ENCODE peak calls at places on chromosome 18, in nine cellular contexts. Z is K562, E is prostate gland, W is transverse colon, I is HCT116, R is upper lobe of left lung, H is stomach, C is breast epithelium, X is GM12891. N is an unnamed sample.
A peak's percentile ranks its signal among the peaks of the same experiment; 100 is the strongest.

GRCh38 chr18:55384551-55385275 is 203.3 kb downstream of the TCF4 start:
- DNase-seq in Z (peak; percentile 51), E (no peak), W (peak; percentile 9), I (no peak), R (no peak), H (no peak), C (no peak), X (no peak), N (no peak)

GRCh38 chr18:22207022-22207758 is 37.8 kb downstream of the GATA6 start:
- DNase-seq in Z (no peak), E (no peak), W (no peak), I (no peak), R (no peak), H (no peak), C (no peak), X (no peak), N (no peak)

GRCh38 chr18:28574175-28574574 is 397.2 kb upstream of the CDH2 start:
- DNase-seq in Z (no peak), E (no peak), W (no peak), I (no peak), R (no peak), H (no peak), C (no peak), X (no peak), N (no peak)

GRCh38 chr18:36127866-36128845 is 984 bp downstream of the SLC39A6 start:
- DNase-seq in Z (peak; percentile 39), E (peak; percentile 34), W (peak; percentile 15), I (no peak), R (no peak), H (no peak), C (no peak), X (no peak), N (no peak)

GRCh38 chr18:23291456-23292205 is 156.3 kb downstream of the CABLES1 start:
- DNase-seq in Z (no peak), E (no peak), W (no peak), I (peak; percentile 46), R (no peak), H (no peak), C (peak; percentile 62), X (no peak), N (no peak)

GRCh38 chr18:22167471-22168151 is 1.8 kb upstream of the GATA6 start:
- DNase-seq in Z (no peak), E (no peak), W (peak; percentile 60), I (no peak), R (peak; percentile 77), H (no peak), C (no peak), X (no peak), N (no peak)

GRCh38 chr18:51803029-51803428 is 537.0 kb upstream of the DCC start:
- DNase-seq in Z (no peak), E (no peak), W (no peak), I (no peak), R (no peak), H (no peak), C (no peak), X (no peak), N (no peak)

GRCh38 chr18:61589724-61590065 is 256.5 kb downstream of the CDH20 start:
- DNase-seq in Z (no peak), E (no peak), W (no peak), I (no peak), R (no peak), H (no peak), C (no peak), X (no peak), N (no peak)

GRCh38 chr18:21242141-21243040 is at the start of gene GREB1L:
- DNase-seq in Z (no peak), E (no peak), W (peak; percentile 48), I (peak; percentile 27), R (peak; percentile 89), H (peak; percentile 63), C (no peak), X (peak; percentile 55), N (no peak)

GRCh38 chr18:22182884-22183610 is 13.7 kb downstream of the GATA6 start:
- DNase-seq in Z (no peak), E (no peak), W (no peak), I (no peak), R (no peak), H (no peak), C (no peak), X (no peak), N (no peak)

GRCh38 chr18:8031496-8031895 is 464.4 kb downstream of the PTPRM start:
- DNase-seq in Z (no peak), E (no peak), W (no peak), I (no peak), R (no peak), H (no peak), C (no peak), X (no peak), N (no peak)

GRCh38 chr18:65968605-65969004 is 217.8 kb downstream of the CDH7 start:
- DNase-seq in Z (no peak), E (no peak), W (no peak), I (no peak), R (no peak), H (no peak), C (no peak), X (no peak), N (no peak)

GRCh38 chr18:33833847-33834246 is 255.8 kb downstream of the ASXL3 start:
- DNase-seq in Z (no peak), E (no peak), W (no peak), I (no peak), R (no peak), H (no peak), C (no peak), X (no peak), N (no peak)

GRCh38 chr18:76882186-76882585 is 59.8 kb downstream of the ZNF236 start:
- DNase-seq in Z (no peak), E (no peak), W (no peak), I (no peak), R (no peak), H (no peak), C (no peak), X (no peak), N (no peak)

GRCh38 chr18:46319793-46320192 is 215.6 kb downstream of the HAUS1 start:
- DNase-seq in Z (no peak), E (no peak), W (no peak), I (no peak), R (no peak), H (no peak), C (no peak), X (no peak), N (no peak)

GRCh38 chr18:43012951-43013350 is 102.5 kb downstream of the RIT2 start:
- DNase-seq in Z (no peak), E (no peak), W (no peak), I (no peak), R (no peak), H (no peak), C (no peak), X (no peak), N (no peak)

GRCh38 chr18:42640160-42640559 is 475.3 kb downstream of the RIT2 start:
- DNase-seq in Z (no peak), E (no peak), W (no peak), I (no peak), R (no peak), H (no peak), C (no peak), X (no peak), N (no peak)

GRCh38 chr18:39840406-39840805 is 2114.6 kb upstream of the PIK3C3 start:
- DNase-seq in Z (no peak), E (no peak), W (no peak), I (no peak), R (no peak), H (no peak), C (no peak), X (no peak), N (no peak)

GRCh38 chr18:79749251-79750191 is 48.2 kb upstream of the KCNG2 start:
- DNase-seq in Z (no peak), E (no peak), W (no peak), I (no peak), R (peak; percentile 60), H (no peak), C (no peak), X (no peak), N (peak; percentile 32)

GRCh38 chr18:24397131-24397693 is 412 bp downstream of the OSBPL1A start:
- DNase-seq in Z (no peak), E (peak; percentile 67), W (peak; percentile 67), I (peak; percentile 45), R (no peak), H (peak; percentile 44), C (peak; percentile 70), X (no peak), N (peak; percentile 86)

GRCh38 chr18:63320041-63320689 is 596 bp upstream of the BCL2 start:
- DNase-seq in Z (peak; percentile 73), E (peak; percentile 83), W (peak; percentile 90), I (peak; percentile 29), R (peak; percentile 95), H (peak; percentile 75), C (peak; percentile 83), X (peak; percentile 67), N (peak; percentile 94)
- TF ChIP-seq POLR2A in Z (no peak), E (no peak), W (peak; percentile 28), I (no peak), R (no peak), H (no peak), C (no peak), X (no peak), N (no peak)

GRCh38 chr18:12571617-12572016 is 86.3 kb downstream of the SPIRE1 start:
- DNase-seq in Z (no peak), E (no peak), W (no peak), I (no peak), R (no peak), H (no peak), C (no peak), X (no peak), N (no peak)
- TF ChIP-seq POLR2AphosphoS5 in Z (no peak), E (no peak), W (no peak), I (no peak), R (no peak), H (no peak), C (no peak), X (no peak), N (no peak)

GRCh38 chr18:26702023-26702422 is 153.7 kb upstream of the KCTD1 start:
- DNase-seq in Z (no peak), E (no peak), W (no peak), I (no peak), R (no peak), H (no peak), C (no peak), X (no peak), N (no peak)
- TF ChIP-seq POLR2A in Z (no peak), E (no peak), W (no peak), I (no peak), R (no peak), H (no peak), C (no peak), X (no peak), N (no peak)

DNA sequence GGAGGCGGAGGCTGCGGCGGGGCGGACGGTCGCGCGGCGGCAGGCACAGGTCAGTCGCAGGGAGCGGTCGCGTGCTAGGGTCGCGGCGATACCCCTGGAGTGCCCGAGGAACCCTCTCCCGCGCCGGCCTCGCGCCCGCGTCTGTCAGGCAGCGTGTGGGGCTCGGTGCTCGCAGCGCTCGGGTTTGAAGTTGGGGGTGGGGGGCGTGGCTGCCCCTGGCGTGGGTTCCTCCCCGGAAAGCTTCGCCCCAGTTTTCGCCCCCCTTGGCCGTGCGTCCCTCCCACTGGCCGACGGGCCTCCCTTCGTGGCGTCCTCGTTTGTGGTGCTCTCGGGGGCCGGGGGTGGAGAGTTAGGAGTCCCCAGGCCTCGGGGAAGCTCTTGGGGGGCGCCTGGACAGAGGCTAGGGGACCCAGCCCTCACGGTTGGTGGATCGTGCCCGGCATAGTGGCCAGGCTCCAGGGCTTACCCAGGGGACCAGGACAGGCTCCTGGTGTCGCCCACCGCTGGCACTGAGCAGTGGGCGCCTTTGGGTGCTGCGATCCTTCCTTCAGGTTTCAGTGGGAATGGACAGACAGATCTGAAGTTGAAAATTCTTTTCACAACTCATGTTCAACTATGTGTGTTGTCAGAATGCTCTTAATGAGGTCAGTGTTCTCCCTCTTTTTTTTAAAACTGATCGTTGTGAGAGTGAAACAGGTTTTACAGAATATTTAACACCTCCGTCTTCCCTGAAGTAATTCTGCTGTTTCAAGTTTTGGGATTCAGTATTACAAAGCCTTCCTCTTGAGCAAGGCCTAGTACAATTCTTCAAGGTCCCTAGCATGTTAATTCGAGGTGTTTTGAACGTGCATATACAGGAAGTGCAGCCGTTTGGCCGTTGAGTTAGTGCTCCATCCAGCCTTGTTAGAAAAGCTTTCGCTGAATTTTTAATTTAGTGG is 599 bp downstream of the RALBP1 start:
- DNase-seq in Z (peak; percentile 85), E (peak; percentile 38), W (no peak), I (no peak), R (no peak), H (no peak), C (no peak), X (peak; percentile 52), N (no peak)
- TF ChIP-seq POLR2AphosphoS5 in Z (no peak), E (peak; percentile 12), W (no peak), I (no peak), R (no peak), H (no peak), C (no peak), X (peak; percentile 73), N (no peak)